ENCODE peak calls at places on chromosome 21, in eight cellular contexts. R, D, C, F, Y, E, P and V are unnamed samples.

GRCh38 chr21:36021251-36021837 is 39.0 kb downstream of the SETD4 start:
- DNase-seq in P (no peak), C (no peak), D (no peak), F (no peak), Y (no peak), E (no peak), R (no peak), V (no peak)

GRCh38 chr21:46459356-46460112 is 843 bp downstream of the DIP2A start:
- DNase-seq in E (peak), F (no peak), Y (peak), D (no peak), R (no peak), P (no peak), C (no peak), V (no peak)

GRCh38 chr21:25837545-25838263 is 102.9 kb downstream of the GABPA start:
- DNase-seq in F (no peak), R (no peak), P (no peak), Y (no peak), E (no peak), C (no peak), D (no peak), V (peak)

GRCh38 chr21:45852886-45853400 is 128.6 kb upstream of the COL6A1 start:
- DNase-seq in Y (no peak), C (no peak), F (no peak), D (no peak), R (no peak), P (no peak), E (no peak), V (no peak)

GRCh38 chr21:34886554-34887385 is 162.3 kb downstream of the RUNX1 start:
- DNase-seq in Y (no peak), D (no peak), F (peak), C (no peak), P (no peak), R (no peak), E (peak), V (no peak)

GRCh38 chr21:24310780-24311179 is 1296.5 kb downstream of the MRPL39 start:
- DNase-seq in F (no peak), Y (no peak), C (no peak), E (no peak), P (no peak), R (no peak), D (no peak), V (no peak)

GRCh38 chr21:41507521-41508414 is at the start of gene TMPRSS2:
- DNase-seq in P (no peak), Y (no peak), R (no peak), C (no peak), D (no peak), E (peak), F (no peak), V (no peak)

GRCh38 chr21:34947122-34947534 is 102.0 kb downstream of the RUNX1 start:
- DNase-seq in Y (no peak), P (no peak), D (no peak), C (no peak), E (no peak), F (no peak), R (no peak), V (no peak)